ENCODE peak calls at places on chromosomes 6 and 20, in six cellular contexts. A, X, N, E, K and J are unnamed samples.

GRCh38 chr6:149153100-149153499 is 164.4 kb upstream of the TAB2 start:
- DNase-seq in A (no peak), X (no peak), N (no peak), E (no peak), K (no peak), J (no peak)

GRCh38 chr20:58877374-58878360 is 25.2 kb downstream of the GNAS start:
- DNase-seq in A (no peak), X (no peak), N (no peak), E (no peak), K (no peak), J (no peak)

GRCh38 chr6:111843347-111844147 is 29.7 kb downstream of the FYN start:
- DNase-seq in A (no peak), X (no peak), N (no peak), E (peak), K (no peak), J (no peak)

GRCh38 chr6:154613137-154613676 is 102.7 kb upstream of the CNKSR3 start:
- DNase-seq in A (peak), X (no peak), N (peak), E (no peak), K (no peak), J (no peak)

GRCh38 chr6:17884501-17885039 is 102.9 kb downstream of the KIF13A start:
- DNase-seq in A (no peak), X (no peak), N (peak), E (no peak), K (no peak), J (no peak)

GRCh38 chr6:1201547-1202200 is 110.2 kb upstream of the FOXQ1 start:
- DNase-seq in A (no peak), X (no peak), N (no peak), E (no peak), K (no peak), J (no peak)

GRCh38 chr20:10433623-10434466 is at the start of gene MKKS:
- DNase-seq in A (peak), X (peak), N (peak), E (peak), K (peak), J (peak)

GRCh38 chr6:158706369-158706982 is 56.6 kb downstream of the SYTL3 start:
- DNase-seq in A (peak), X (peak), N (peak), E (no peak), K (peak), J (peak)

GRCh38 chr20:3072530-3073250 is 1.3 kb downstream of the OXT start:
- DNase-seq in A (no peak), X (no peak), N (no peak), E (no peak), K (no peak), J (no peak)

GRCh38 chr20:62266340-62266739 is 28.0 kb downstream of the OSBPL2 start:
- DNase-seq in A (no peak), X (no peak), N (no peak), E (no peak), K (no peak), J (no peak)

GRCh38 chr20:45415822-45416637 is at the start of gene PIGT:
- DNase-seq in A (peak), X (peak), N (peak), E (peak), K (peak), J (peak)

GRCh38 chr6:14596410-14596809 is 478.8 kb downstream of the CD83 start:
- DNase-seq in A (peak), X (peak), N (peak), E (no peak), K (peak), J (no peak)

GRCh38 chr6:39997101-39997635 is 62.9 kb upstream of the MOCS1 start:
- DNase-seq in A (no peak), X (no peak), N (no peak), E (no peak), K (no peak), J (no peak)

GRCh38 chr6:54697423-54697822 is 149.1 kb upstream of the FAM83B start:
- DNase-seq in A (peak), X (no peak), N (peak), E (no peak), K (no peak), J (no peak)

GRCh38 chr6:2182251-2182650 is 63.2 kb downstream of the GMDS start:
- DNase-seq in A (no peak), X (no peak), N (no peak), E (no peak), K (no peak), J (no peak)

GRCh38 chr6:21437583-21437982 is 156.0 kb upstream of the SOX4 start:
- DNase-seq in A (no peak), X (no peak), N (peak), E (no peak), K (no peak), J (no peak)

GRCh38 chr20:57195023-57195758 is 71.2 kb downstream of the BMP7 start:
- DNase-seq in A (peak), X (no peak), N (peak), E (no peak), K (no peak), J (no peak)

GRCh38 chr6:5205877-5206840 is 54.6 kb downstream of the LYRM4 start:
- DNase-seq in A (peak), X (peak), N (peak), E (no peak), K (peak), J (peak)

GRCh38 chr6:169993861-169994481 is 242.5 kb downstream of the ERMARD start:
- DNase-seq in A (no peak), X (no peak), N (no peak), E (no peak), K (no peak), J (no peak)

GRCh38 chr20:51610111-51610510 is 67.6 kb upstream of the NFATC2 start:
- DNase-seq in A (no peak), X (no peak), N (no peak), E (no peak), K (no peak), J (no peak)

GRCh38 chr6:22043284-22043962 is 253.4 kb downstream of the PRL start:
- DNase-seq in A (peak), X (peak), N (no peak), E (no peak), K (no peak), J (peak)

GRCh38 chr20:39271205-39271604 is 309.1 kb downstream of the DHX35 start:
- DNase-seq in A (no peak), X (no peak), N (no peak), E (no peak), K (no peak), J (peak)

GRCh38 chr6:163438940-163439335 is 24.4 kb downstream of the QKI start:
- DNase-seq in A (no peak), X (peak), N (no peak), E (peak), K (peak), J (peak)

GRCh38 chr20:2135018-2135417 is 33.4 kb downstream of the STK35 start:
- DNase-seq in A (no peak), X (no peak), N (peak), E (no peak), K (no peak), J (no peak)

GRCh38 chr6:46491789-46492547 is 719 bp upstream of the RCAN2 start:
- DNase-seq in A (peak), X (peak), N (peak), E (no peak), K (peak), J (peak)

GRCh38 chr20:34249291-34249690 is 8.1 kb downstream of the ASIP start:
- DNase-seq in A (peak), X (no peak), N (peak), E (no peak), K (no peak), J (no peak)

GRCh38 chr6:164152611-164153010 is 738.1 kb downstream of the QKI start:
- DNase-seq in A (no peak), X (no peak), N (no peak), E (no peak), K (no peak), J (no peak)

GRCh38 chr20:59124326-59125029 is 39.1 kb upstream of the ZNF831 start:
- DNase-seq in A (no peak), X (no peak), N (no peak), E (no peak), K (no peak), J (no peak)

GRCh38 chr20:41052742-41053419 is 24.3 kb downstream of the TOP1 start:
- DNase-seq in A (peak), X (peak), N (peak), E (no peak), K (no peak), J (no peak)

GRCh38 chr6:64996301-64996700 is 710.7 kb downstream of the EYS start:
- DNase-seq in A (no peak), X (no peak), N (no peak), E (no peak), K (no peak), J (no peak)

GRCh38 chr20:2816030-2816582 is at the start of gene TMEM239:
- DNase-seq in A (no peak), X (no peak), N (no peak), E (no peak), K (no peak), J (no peak)

GRCh38 chr6:41638801-41639555 is 710 bp downstream of the MDFI start:
- DNase-seq in A (no peak), X (peak), N (no peak), E (no peak), K (no peak), J (no peak)
- H3K4me3 ChIP-seq in A (no peak), X (peak), N (no peak), E (peak), K (peak), J (peak)

DNA sequence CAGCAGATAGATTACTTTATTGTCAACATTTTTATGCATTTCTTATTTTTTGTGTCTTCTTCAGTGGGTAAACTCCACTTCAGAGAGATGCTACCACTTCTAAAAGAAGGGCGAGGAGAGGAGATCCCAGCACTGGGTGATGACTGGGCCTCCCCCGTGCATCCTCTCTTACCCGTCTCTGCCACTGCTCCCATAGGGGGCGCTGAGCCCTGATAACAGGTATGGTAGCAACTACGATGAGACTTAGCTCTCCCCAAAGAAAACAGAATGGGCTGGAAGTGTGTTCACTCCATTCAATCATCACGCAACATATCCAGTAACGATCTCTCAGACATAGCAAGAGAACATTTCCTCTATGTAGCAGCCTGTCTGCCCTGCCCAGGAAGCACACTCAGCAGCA is 533.3 kb upstream of the CDH4 start:
- DNase-seq in A (no peak), X (no peak), N (no peak), E (no peak), K (no peak), J (no peak)
- TF ChIP-seq CTCF in A (no peak), X (no peak), N (no peak), E (no peak), K (no peak), J (no peak)

GRCh38 chr6:81751388-81752083 is 945 bp downstream of the TENT5A start:
- DNase-seq in A (peak), X (peak), N (peak), E (peak), K (peak), J (peak)

GRCh38 chr6:81752969-81753708 is 658 bp upstream of the TENT5A start:
- DNase-seq in A (peak), X (peak), N (peak), E (peak), K (peak), J (peak)

GRCh38 chr6:81753709-81754678 is 1.5 kb upstream of the TENT5A start:
- DNase-seq in A (peak), X (peak), N (peak), E (peak), K (peak), J (peak)

GRCh38 chr6:81750660-81751387 is 1.7 kb downstream of the TENT5A start:
- DNase-seq in A (peak), X (no peak), N (no peak), E (no peak), K (no peak), J (no peak)

GRCh38 chr6:81752084-81752968 is at the start of gene TENT5A:
- DNase-seq in A (peak), X (peak), N (peak), E (peak), K (peak), J (peak)
- H3K4me3 ChIP-seq in A (peak), X (peak), N (peak), E (peak), K (peak), J (peak)

DNA sequence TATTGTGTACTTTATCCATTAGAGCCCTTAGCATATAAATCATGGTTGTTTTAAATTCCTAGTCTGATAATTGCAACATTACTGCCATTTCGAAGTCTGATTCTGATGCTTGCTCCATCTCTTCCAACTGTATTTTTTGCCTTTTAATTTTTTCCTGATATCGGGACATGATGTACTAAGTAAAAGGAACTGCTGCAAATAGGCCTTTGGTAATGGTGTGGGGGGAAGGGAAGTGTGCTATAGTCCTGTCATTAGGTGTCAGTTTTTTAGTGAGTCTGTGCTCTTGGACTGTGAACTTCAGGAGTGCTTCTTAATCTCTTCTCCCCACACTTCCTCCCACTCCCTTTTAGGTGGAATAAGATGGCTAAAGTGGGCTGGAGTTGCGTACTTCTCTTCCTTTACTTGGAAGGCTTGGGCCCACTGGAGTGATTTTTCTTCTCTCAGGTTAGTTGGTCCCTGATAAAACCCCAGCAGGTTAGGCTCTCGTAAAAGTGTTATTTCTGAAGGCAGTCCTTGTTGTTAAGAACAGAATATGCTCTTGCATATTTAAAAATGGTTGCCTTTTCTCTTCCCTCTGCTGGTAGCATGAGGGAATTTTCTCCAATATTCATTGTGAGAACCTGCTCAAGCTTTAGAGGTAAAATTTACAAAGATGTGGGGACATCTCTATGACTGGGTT is 18.1 kb downstream of the STXBP5 start:
- DNase-seq in A (peak), X (no peak), N (peak), E (no peak), K (no peak), J (no peak)
- TF ChIP-seq CTCF in A (peak), X (peak), N (peak), E (peak), K (peak), J (peak)

DNA sequence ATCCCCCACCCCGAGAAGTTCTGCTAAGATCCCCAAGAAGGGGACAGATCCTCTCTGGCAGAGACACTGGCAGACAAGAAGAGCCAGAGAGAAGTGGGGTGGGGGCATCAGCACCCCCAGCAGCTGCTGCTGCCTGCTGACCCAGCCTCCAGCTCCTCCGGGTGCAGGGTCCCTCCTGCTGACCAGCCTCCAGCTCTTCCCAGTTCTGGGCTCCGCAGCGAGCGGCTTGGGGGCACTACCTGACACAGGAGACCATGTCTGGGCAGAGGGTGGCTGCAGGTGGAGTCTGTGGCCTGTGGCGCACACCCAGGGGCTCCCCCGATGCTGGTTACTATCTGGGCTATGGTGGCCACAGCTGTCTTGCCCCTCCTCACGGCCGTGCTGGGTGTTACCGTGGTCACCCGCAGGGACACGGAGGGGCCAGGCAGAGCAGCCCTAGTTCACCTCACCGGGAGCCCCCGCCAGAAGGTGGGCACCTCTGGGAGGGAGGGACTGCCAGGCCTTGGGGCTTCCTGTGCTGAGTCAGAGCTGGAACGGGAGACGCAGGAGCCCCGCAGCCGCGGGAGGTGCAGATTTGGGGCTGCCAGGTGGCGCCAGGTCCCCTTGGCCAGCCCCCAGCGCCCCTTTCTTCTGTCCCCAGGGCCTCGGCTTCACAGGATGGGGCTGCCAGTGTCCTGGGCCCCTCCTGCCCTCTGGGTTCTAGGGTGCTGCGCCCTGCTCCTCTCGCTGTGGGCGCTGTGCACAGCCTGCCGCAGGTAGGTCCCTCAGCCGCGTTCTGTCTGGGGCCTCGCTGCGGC is 627 bp downstream of the LIME1 start:
- DNase-seq in A (no peak), X (no peak), N (no peak), E (peak), K (no peak), J (no peak)
- H3K4me3 ChIP-seq in A (no peak), X (peak), N (no peak), E (peak), K (peak), J (no peak)

GRCh38 chr20:50569864-50570836 is 60.0 kb downstream of the PTPN1 start:
- DNase-seq in A (peak), X (no peak), N (no peak), E (no peak), K (no peak), J (no peak)
- TF ChIP-seq CTCF in A (peak), X (no peak), N (peak), E (no peak), K (no peak), J (no peak)

GRCh38 chr6:27565839-27566779 is 93.2 kb upstream of the ZNF184 start:
- DNase-seq in A (no peak), X (no peak), N (no peak), E (no peak), K (no peak), J (no peak)
- H3K4me3 ChIP-seq in A (no peak), X (no peak), N (no peak), E (no peak), K (no peak), J (no peak)

GRCh38 chr6:24524329-24524728 is 29.6 kb downstream of the ALDH5A1 start:
- DNase-seq in A (no peak), X (no peak), N (no peak), E (no peak), K (no peak), J (no peak)

GRCh38 chr6:24520929-24521546 is 26.3 kb downstream of the ALDH5A1 start:
- DNase-seq in A (peak), X (no peak), N (peak), E (peak), K (peak), J (peak)

GRCh38 chr6:24522821-24523175 is 28.0 kb downstream of the ALDH5A1 start:
- DNase-seq in A (no peak), X (no peak), N (no peak), E (no peak), K (no peak), J (no peak)

GRCh38 chr6:24522090-24522820 is 27.5 kb downstream of the ALDH5A1 start:
- DNase-seq in A (peak), X (no peak), N (no peak), E (no peak), K (no peak), J (no peak)

DNA sequence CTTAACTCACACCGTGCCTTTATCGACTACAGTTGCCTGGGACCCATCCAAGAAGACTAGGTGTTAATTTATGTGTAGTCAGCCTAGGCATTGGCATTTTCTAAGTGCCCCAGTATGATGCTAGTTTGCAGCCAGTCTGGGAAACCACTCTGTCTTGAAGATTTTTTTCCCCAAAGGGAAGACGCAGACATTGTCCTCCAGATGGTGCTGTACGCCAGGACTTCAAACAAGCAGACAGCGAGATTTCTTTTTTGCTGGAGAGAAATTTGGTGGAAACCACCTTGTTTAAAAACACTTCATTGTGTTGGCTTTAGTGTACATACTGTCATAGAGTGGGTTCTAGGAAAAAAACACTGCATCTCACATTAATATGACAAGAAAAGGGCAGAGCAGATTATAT is 30.0 kb downstream of the ALDH5A1 start:
- DNase-seq in A (peak), X (no peak), N (peak), E (no peak), K (no peak), J (no peak)
- TF ChIP-seq CTCF in A (peak), X (peak), N (peak), E (no peak), K (no peak), J (peak)

GRCh38 chr6:110039364-110039995 is 61.4 kb downstream of the GPR6 start:
- DNase-seq in A (peak), X (peak), N (peak), E (peak), K (peak), J (peak)
- H3K4me3 ChIP-seq in A (peak), X (peak), N (peak), E (peak), K (peak), J (peak)